ENCODE peak calls at places on chromosomes 3 and 15, in six cellular contexts. A, P, R, Z, H and S are unnamed samples.

GRCh38 chr15:24955549-24955929 is 752 bp downstream of the SNRPN start:
- DNase-seq in A (peak; percentile 6), P (no peak), R (no peak), Z (peak; percentile 11), H (no peak), S (no peak)

GRCh38 chr3:139764069-139764905 is 86.5 kb upstream of the NMNAT3 start:
- DNase-seq in A (no peak), P (peak; percentile 46), R (no peak), Z (no peak), H (no peak), S (no peak)

GRCh38 chr3:141845407-141846049 is 30.9 kb upstream of the ATP1B3 start:
- DNase-seq in A (peak; percentile 50), P (no peak), R (no peak), Z (no peak), H (no peak), S (no peak)

GRCh38 chr3:190444576-190445145 is 5.0 kb downstream of the TMEM207 start:
- DNase-seq in A (no peak), P (peak; percentile 45), R (no peak), Z (no peak), H (no peak), S (no peak)

GRCh38 chr3:55490194-55490913 is 3.2 kb upstream of the WNT5A start:
- DNase-seq in A (no peak), P (no peak), R (no peak), Z (no peak), H (no peak), S (no peak)

GRCh38 chr3:45123030-45123429 is 23.1 kb downstream of the CDCP1 start:
- DNase-seq in A (no peak), P (peak; percentile 89), R (no peak), Z (no peak), H (peak; percentile 22), S (peak; percentile 76)

GRCh38 chr3:29156071-29156715 is 124.7 kb upstream of the RBMS3 start:
- DNase-seq in A (peak; percentile 82), P (peak; percentile 58), R (no peak), Z (no peak), H (no peak), S (no peak)

GRCh38 chr15:63332367-63333078 is 49.1 kb downstream of the CA12 start:
- DNase-seq in A (no peak), P (peak; percentile 86), R (no peak), Z (no peak), H (peak; percentile 59), S (peak; percentile 84)

GRCh38 chr15:99427668-99428361 is 138.0 kb upstream of the MEF2A start:
- DNase-seq in A (no peak), P (no peak), R (no peak), Z (no peak), H (no peak), S (no peak)

GRCh38 chr3:113148307-113148703 is 63.1 kb upstream of the BOC start:
- DNase-seq in A (no peak), P (no peak), R (peak; percentile 51), Z (peak; percentile 49), H (peak; percentile 68), S (peak; percentile 52)

GRCh38 chr3:12462159-12462962 is 21.9 kb upstream of the TSEN2 start:
- DNase-seq in A (no peak), P (no peak), R (no peak), Z (no peak), H (no peak), S (no peak)

GRCh38 chr3:145266368-145266767 is 894.6 kb downstream of the PLOD2 start:
- DNase-seq in A (peak; percentile 29), P (no peak), R (no peak), Z (no peak), H (no peak), S (no peak)

GRCh38 chr15:66877558-66878285 is 175.7 kb downstream of the SMAD6 start:
- DNase-seq in A (no peak), P (no peak), R (no peak), Z (no peak), H (no peak), S (no peak)

GRCh38 chr15:63155486-63155885 is 1.8 kb downstream of the RPS27L start:
- DNase-seq in A (no peak), P (no peak), R (no peak), Z (no peak), H (no peak), S (no peak)

DNA sequence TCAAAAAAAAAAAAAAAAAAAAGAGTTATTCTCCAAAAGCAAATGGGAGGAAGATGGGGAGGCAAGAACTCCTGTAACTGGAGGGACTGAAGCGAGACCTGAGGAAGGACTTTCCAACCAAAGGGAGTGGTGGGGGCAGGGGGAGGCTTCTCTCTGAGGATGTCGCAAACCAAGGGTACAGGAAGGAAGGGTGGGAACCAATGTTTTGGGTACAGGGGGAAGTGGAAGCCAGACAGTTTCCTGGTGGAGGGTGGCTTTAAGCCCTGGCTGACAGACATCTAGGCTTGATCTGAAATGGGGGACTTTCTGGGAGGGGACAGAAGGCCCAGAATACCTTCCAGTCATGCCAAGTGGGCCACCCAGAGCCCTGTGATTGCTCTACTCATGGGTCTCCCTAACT is 27.0 kb downstream of the VIPR1 start:
- DNase-seq in A (no peak), P (no peak), R (no peak), Z (no peak), H (no peak), S (no peak)
- H3K27ac ChIP-seq in A (no peak overlapping the region), P (no peak overlapping the region), R (no peak overlapping the region), Z (no peak overlapping the region), H (no peak overlapping the region), S (no peak overlapping the region)

GRCh38 chr3:38724392-38724736 is 74.9 kb upstream of the SCN5A start:
- DNase-seq in A (no peak), P (no peak), R (no peak), Z (no peak), H (no peak), S (no peak)
- H3K27ac ChIP-seq in A (no peak overlapping the region), P (no peak overlapping the region), R (no peak overlapping the region), Z (no peak overlapping the region), H (no peak overlapping the region), S (no peak overlapping the region)

DNA sequence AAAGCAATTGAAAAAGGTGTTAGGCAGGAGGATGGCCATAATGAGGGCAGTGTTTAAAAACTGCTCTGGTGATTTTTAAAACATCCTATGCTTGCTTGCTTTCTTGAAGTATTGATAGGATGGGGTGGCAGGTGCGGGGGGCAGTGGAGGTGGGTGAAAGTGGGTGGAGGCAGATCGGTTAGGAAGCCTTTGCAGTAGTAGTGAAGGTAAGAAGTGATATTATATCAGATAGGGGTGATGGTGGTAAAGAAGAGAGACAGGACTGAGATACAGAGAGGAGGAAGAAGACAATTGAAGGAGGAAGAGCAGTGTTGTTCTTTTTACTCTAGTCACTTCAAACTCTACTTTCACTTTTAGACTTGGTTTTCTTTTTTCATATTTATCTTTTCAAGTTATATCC is 11.1 kb downstream of the ZNF80 start:
- DNase-seq in A (no peak), P (no peak), R (no peak), Z (no peak), H (no peak), S (no peak)
- H3K27ac ChIP-seq in A (no peak overlapping the region), P (no peak overlapping the region), R (no peak overlapping the region), Z (no peak overlapping the region), H (no peak overlapping the region), S (no peak overlapping the region)

GRCh38 chr3:149019581-149019980 is 28.2 kb downstream of the GYG1 start:
- DNase-seq in A (no peak), P (peak; percentile 39), R (no peak), Z (no peak), H (no peak), S (no peak)
- H3K27ac ChIP-seq in A (no peak overlapping the region), P (no peak overlapping the region), R (no peak overlapping the region), Z (no peak overlapping the region), H (no peak overlapping the region), S (no peak overlapping the region)

GRCh38 chr3:149554826-149555225 is 80.3 kb downstream of the TM4SF4 start:
- DNase-seq in A (no peak), P (peak; percentile 90), R (no peak), Z (no peak), H (no peak), S (peak; percentile 77)
- H3K27ac ChIP-seq in A (no peak overlapping the region), P (peak overlapping the region; percentile 81), R (peak overlapping the region; percentile 89), Z (peak overlapping the region; percentile 65), H (peak overlapping the region; percentile 27), S (peak overlapping the region; percentile 42)

GRCh38 chr3:57161915-57162314 is 3.2 kb downstream of the IL17RD start:
- DNase-seq in A (no peak), P (no peak), R (no peak), Z (no peak), H (no peak), S (no peak)

GRCh38 chr3:57163751-57164150 is 1.4 kb downstream of the IL17RD start:
- DNase-seq in A (no peak), P (no peak), R (no peak), Z (no peak), H (no peak), S (no peak)

GRCh38 chr3:57164606-57165573 is at the start of gene IL17RD:
- DNase-seq in A (peak; percentile 96), P (peak; percentile 69), R (peak; percentile 60), Z (peak; percentile 86), H (peak; percentile 72), S (no peak)

GRCh38 chr3:57165637-57166036 is 484 bp upstream of the IL17RD start:
- DNase-seq in A (no peak), P (no peak), R (no peak), Z (no peak), H (no peak), S (no peak)

DNA sequence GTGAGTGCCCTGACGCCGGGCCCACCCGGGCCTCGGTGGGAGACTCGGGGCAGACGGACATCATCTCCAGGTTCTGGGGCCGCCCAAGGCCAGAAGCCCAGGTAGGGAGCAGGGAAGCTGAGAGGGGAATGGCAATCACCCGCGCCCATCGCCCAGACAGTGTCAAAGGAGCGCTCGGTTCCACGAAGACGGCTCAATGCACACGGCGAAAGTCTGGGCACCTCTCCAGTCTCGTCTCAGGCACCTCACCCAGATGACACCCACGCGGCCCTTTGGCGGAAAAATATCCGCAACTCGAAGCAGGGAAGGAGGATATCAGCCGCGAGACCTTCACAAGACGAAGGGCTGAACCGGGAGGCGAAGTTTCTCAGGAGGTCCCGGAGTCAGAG is 942 bp downstream of the IL17RD start:
- DNase-seq in A (no peak), P (peak; percentile 47), R (no peak), Z (peak; percentile 53), H (no peak), S (no peak)
- H3K27ac ChIP-seq in A (no peak overlapping the region), P (no peak overlapping the region), R (peak overlapping the region; percentile 76), Z (peak overlapping the region; percentile 69), H (no peak overlapping the region), S (no peak overlapping the region)

DNA sequence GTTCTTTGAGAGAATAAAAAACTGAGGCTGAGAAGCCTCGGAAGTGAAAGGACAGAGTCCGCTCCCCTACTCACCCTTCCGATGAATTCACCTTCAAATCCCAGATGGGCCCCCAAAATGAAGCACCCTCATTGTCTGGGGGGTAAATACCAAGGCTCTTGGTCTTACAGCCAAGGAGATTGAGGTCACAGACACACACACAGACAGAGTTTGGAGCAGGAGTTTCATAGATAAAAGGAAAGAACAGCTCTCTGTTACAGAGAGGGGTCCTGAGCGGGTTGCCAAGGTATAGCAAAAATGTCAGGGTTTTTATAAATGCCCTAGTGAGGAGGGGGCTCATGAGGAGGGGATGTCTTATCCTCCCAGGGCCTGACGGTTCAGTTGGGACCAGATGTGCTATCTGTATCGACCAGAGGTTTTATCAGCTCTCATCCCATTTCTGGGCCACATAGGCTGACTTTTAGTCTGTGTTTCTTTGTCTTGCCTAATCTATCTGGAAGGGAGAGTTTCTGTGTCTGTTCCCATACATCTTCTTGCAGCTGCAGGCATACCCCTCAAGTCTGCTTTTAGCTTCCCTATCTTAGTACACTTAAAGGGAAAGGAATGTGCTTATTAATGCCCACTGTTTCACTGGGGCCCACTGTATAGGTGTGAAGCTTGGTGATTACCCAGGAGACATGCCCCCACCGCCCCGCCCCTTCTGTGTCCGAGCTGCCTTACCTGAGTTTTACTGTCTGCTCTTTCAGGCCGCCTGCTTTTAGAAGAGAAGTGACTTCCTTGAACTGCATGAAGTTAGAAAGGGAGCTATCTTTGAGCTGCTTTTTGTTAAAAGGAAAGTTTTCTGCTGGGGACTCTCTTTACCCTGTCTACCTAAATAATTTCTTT is 66.8 kb upstream of the ATP11B start:
- DNase-seq in A (no peak), P (no peak), R (no peak), Z (no peak), H (no peak), S (no peak)
- H3K27ac ChIP-seq in A (peak overlapping the region; percentile 46), P (no peak overlapping the region), R (no peak overlapping the region), Z (no peak overlapping the region), H (no peak overlapping the region), S (no peak overlapping the region)